ENCODE peak calls at places on chromosomes 3 and 15, in eight cellular contexts. V is activated T-helper 1 cell treated with Interleukin-2 at 50 U/mL for 16 hours, F is left lung, Z is activated T-cell treated with anti-CD3 and anti-CD28 coated beads for 24 hours, U is ovary, E is fibroblast of the aortic adventitia, H is heart left ventricle, X is left ventricle myocardium inferior. R is an unnamed sample.

GRCh38 chr3:101091489-101091888 is 98.3 kb upstream of the ABI3BP start:
- DNase-seq in V (no peak), F (no peak), Z (no peak), U (no peak), E (peak), H (no peak), X (no peak), R (no peak)

GRCh38 chr3:139935071-139935865 is at the start of gene CLSTN2:
- DNase-seq in V (no peak), F (peak), Z (no peak), U (peak), E (peak), H (peak), X (peak), R (no peak)

GRCh38 chr3:71046791-71047190 is 536.7 kb downstream of the FOXP1 start:
- DNase-seq in V (no peak), F (no peak), Z (no peak), U (no peak), E (no peak), H (no peak), X (no peak), R (no peak)

GRCh38 chr3:120498947-120499346 is 48.2 kb upstream of the FSTL1 start:
- DNase-seq in V (no peak), F (no peak), Z (no peak), U (peak), E (peak), H (no peak), X (no peak), R (no peak)

GRCh38 chr3:193775421-193776077 is 182.5 kb downstream of the OPA1 start:
- DNase-seq in V (no peak), F (no peak), Z (no peak), U (no peak), E (no peak), H (no peak), X (no peak), R (no peak)

GRCh38 chr15:81331600-81331999 is 7.7 kb upstream of the STARD5 start:
- DNase-seq in V (no peak), F (no peak), Z (no peak), U (no peak), E (no peak), H (no peak), X (no peak), R (no peak)

GRCh38 chr3:60017631-60018030 is 967.8 kb upstream of the CFAP20DC start:
- DNase-seq in V (no peak), F (no peak), Z (peak), U (no peak), E (no peak), H (no peak), X (no peak), R (peak)

GRCh38 chr3:189144645-189145044 is 27.1 kb upstream of the TPRG1 start:
- DNase-seq in V (no peak), F (no peak), Z (no peak), U (peak), E (peak), H (no peak), X (no peak), R (peak)

GRCh38 chr3:15361494-15362214 is 29.3 kb upstream of the SH3BP5 start:
- DNase-seq in V (no peak), F (no peak), Z (peak), U (no peak), E (no peak), H (no peak), X (no peak), R (no peak)

GRCh38 chr3:66418432-66419052 is 82.3 kb downstream of the LRIG1 start:
- DNase-seq in V (no peak), F (peak), Z (no peak), U (no peak), E (no peak), H (no peak), X (peak), R (no peak)

GRCh38 chr3:12884104-12884742 is 42.9 kb upstream of the RPL32 start:
- DNase-seq in V (no peak), F (no peak), Z (no peak), U (no peak), E (peak), H (peak), X (peak), R (no peak)

GRCh38 chr3:52679811-52680210 is 5.9 kb downstream of the PBRM1 start:
- DNase-seq in V (no peak), F (no peak), Z (no peak), U (no peak), E (peak), H (no peak), X (no peak), R (no peak)

GRCh38 chr3:116929534-116930222 is 220.1 kb downstream of the TUSC7 start:
- DNase-seq in V (no peak), F (no peak), Z (no peak), U (no peak), E (no peak), H (no peak), X (no peak), R (no peak)

GRCh38 chr3:173911446-173911845 is 513.9 kb downstream of the NLGN1 start:
- DNase-seq in V (no peak), F (no peak), Z (no peak), U (no peak), E (no peak), H (no peak), X (no peak), R (no peak)

GRCh38 chr15:38038659-38039442 is 104.4 kb downstream of the TMCO5A start:
- DNase-seq in V (no peak), F (no peak), Z (no peak), U (no peak), E (peak), H (no peak), X (no peak), R (no peak)

GRCh38 chr3:90010341-90010740 is 902.9 kb downstream of the EPHA3 start:
- DNase-seq in V (no peak), F (no peak), Z (no peak), U (no peak), E (peak), H (no peak), X (no peak), R (no peak)

GRCh38 chr15:69414702-69415161 is 583 bp downstream of the KIF23 start:
- DNase-seq in V (no peak), F (peak), Z (no peak), U (no peak), E (peak), H (peak), X (no peak), R (no peak)

GRCh38 chr3:57151021-57151449 is 14.1 kb downstream of the IL17RD start:
- DNase-seq in V (no peak), F (no peak), Z (no peak), U (no peak), E (peak), H (no peak), X (no peak), R (no peak)

GRCh38 chr3:28575748-28576589 is 227.3 kb upstream of the AZI2 start:
- DNase-seq in V (no peak), F (no peak), Z (no peak), U (peak), E (no peak), H (peak), X (peak), R (no peak)

GRCh38 chr3:32614956-32615355 is 44.3 kb upstream of the DYNC1LI1 start:
- DNase-seq in V (no peak), F (no peak), Z (no peak), U (no peak), E (peak), H (no peak), X (no peak), R (no peak)

GRCh38 chr3:141385386-141386079 is 17.2 kb downstream of the ZBTB38 start:
- DNase-seq in V (no peak), F (no peak), Z (no peak), U (no peak), E (peak), H (no peak), X (no peak), R (no peak)

GRCh38 chr3:24526640-24527237 is 32.1 kb upstream of the THRB start:
- DNase-seq in V (no peak), F (no peak), Z (no peak), U (no peak), E (no peak), H (no peak), X (no peak), R (no peak)

GRCh38 chr3:37256447-37256846 is 82.1 kb upstream of the LRRFIP2 start:
- DNase-seq in V (no peak), F (no peak), Z (no peak), U (no peak), E (no peak), H (no peak), X (no peak), R (no peak)

R was measured in effector memory CD8-positive, alpha-beta T cell.